ENCODE peak calls at places on chromosomes 11 and 22, in seven cellular contexts. Q is tibial nerve, E is GM23338, O is psoas muscle, L is adipocyte, Y is kidney, K is heart left ventricle. T is an unnamed sample. For H3K4me1, the result is how much of the 10 kb centered on the place peaks cover.

GRCh38 chr11:9384535-9385287 is at the start of gene IPO7:
- DNase-seq in K (peak), E (peak), Y (peak), L (peak), Q (peak), O (peak), T (peak)

GRCh38 chr11:31856248-31856647 is 45.1 kb upstream of the PAX6 start:
- DNase-seq in Q (no peak), E (no peak), O (no peak), Y (no peak), K (no peak), L (no peak), T (no peak)

GRCh38 chr11:93852242-93852641 is 1.8 kb upstream of the VSTM5 start:
- DNase-seq in Y (no peak), K (no peak), E (no peak), O (no peak), Q (no peak), L (no peak), T (no peak)

GRCh38 chr22:37681556-37682049 is 4.5 kb upstream of the NOL12 start:
- DNase-seq in E (peak), O (peak), Q (peak), L (peak), Y (peak), K (peak), T (no peak)

GRCh38 chr11:119490253-119491006 is 67.5 kb upstream of the THY1 start:
- DNase-seq in O (no peak), K (peak), E (no peak), Y (peak), Q (no peak), L (no peak), T (peak)

GRCh38 chr11:111135101-111135500 is 110.4 kb upstream of the POU2AF2 start:
- DNase-seq in Y (no peak), E (peak), L (no peak), O (no peak), K (no peak), Q (no peak), T (no peak)

GRCh38 chr11:111231836-111232235 is 13.7 kb upstream of the POU2AF2 start:
- DNase-seq in O (no peak), Q (no peak), K (no peak), E (no peak), Y (no peak), L (peak), T (no peak)

GRCh38 chr22:46421272-46421671 is 85.8 kb downstream of the TRMU start:
- DNase-seq in L (no peak), Q (no peak), E (no peak), K (no peak), Y (no peak), O (no peak), T (no peak)

GRCh38 chr11:102600666-102601065 is 24.5 kb downstream of the MMP20 start:
- DNase-seq in E (no peak), Q (no peak), O (no peak), K (no peak), L (no peak), Y (no peak), T (no peak)

GRCh38 chr11:9606799-9607510 is 33.5 kb downstream of the WEE1 start:
- DNase-seq in Q (no peak), E (peak), L (no peak), Y (no peak), O (no peak), K (no peak), T (no peak)

GRCh38 chr11:19674420-19674819 is 38.2 kb upstream of the NAV2 start:
- DNase-seq in Q (no peak), L (no peak), O (no peak), K (no peak), Y (no peak), E (peak), T (no peak)

GRCh38 chr11:64148200-64148916 is 17.6 kb downstream of the MACROD1 start:
- DNase-seq in Y (peak), L (peak), E (peak), K (peak), Q (peak), O (peak), T (peak)

GRCh38 chr11:117815262-117815803 is 9.2 kb downstream of the FXYD2 start:
- DNase-seq in K (peak), O (no peak), E (no peak), Y (peak), L (no peak), Q (peak), T (no peak)

GRCh38 chr11:36447514-36447913 is 62.6 kb downstream of the TRAF6 start:
- DNase-seq in L (peak), Q (no peak), Y (no peak), O (no peak), K (no peak), E (peak), T (no peak)

GRCh38 chr11:19259487-19260345 is 19.0 kb upstream of the E2F8 start:
- DNase-seq in K (peak), O (peak), E (peak), Y (peak), L (peak), Q (peak), T (no peak)

GRCh38 chr22:26480611-26480932 is 3.0 kb downstream of the HPS4 start:
- DNase-seq in E (no peak), O (no peak), L (no peak), Y (no peak), K (no peak), Q (no peak), T (no peak)

GRCh38 chr11:30197869-30198268 is 32.9 kb upstream of the FSHB start:
- DNase-seq in L (no peak), K (no peak), O (no peak), Q (no peak), E (no peak), Y (no peak), T (peak)

GRCh38 chr22:37802310-37803194 is 5.2 kb upstream of the GCAT start:
- DNase-seq in K (peak), L (peak), E (peak), Y (peak), O (peak), Q (peak), T (peak)

GRCh38 chr11:111765984-111766833 is at the start of gene PPP2R1B:
- DNase-seq in Q (peak), E (peak), O (peak), K (peak), L (peak), Y (peak), T (peak)

GRCh38 chr11:5269715-5270147 is at the start of gene HBE1:
- DNase-seq in K (no peak), Q (no peak), Y (no peak), E (no peak), O (no peak), L (no peak), T (no peak)

GRCh38 chr11:36012410-36012809 is 68.5 kb downstream of the LDLRAD3 start:
- DNase-seq in Q (peak), K (no peak), O (no peak), Y (no peak), L (peak), E (no peak), T (no peak)

GRCh38 chr11:110131386-110132123 is 38.4 kb downstream of the ZC3H12C start:
- DNase-seq in L (no peak), E (peak), K (no peak), O (no peak), Q (no peak), Y (no peak), T (no peak)

GRCh38 chr11:79077684-79078379 is 363.0 kb downstream of the TENM4 start:
- DNase-seq in K (no peak), L (peak), E (no peak), Q (no peak), Y (no peak), O (no peak), T (no peak)

GRCh38 chr22:19971276-19972124 is 29.9 kb upstream of the TXNRD2 start:
- DNase-seq in Y (no peak), L (no peak), E (no peak), O (no peak), Q (no peak), K (no peak), T (no peak)

GRCh38 chr11:24779791-24780190 is 282.9 kb downstream of the LUZP2 start:
- DNase-seq in E (peak), O (no peak), Y (no peak), Q (no peak), L (peak), K (no peak), T (no peak)

GRCh38 chr11:15199693-15200092 is 85.0 kb downstream of the INSC start:
- DNase-seq in O (peak), Q (no peak), K (peak), L (no peak), E (no peak), Y (peak), T (no peak)

GRCh38 chr11:60863550-60864521 is 3.5 kb upstream of the ZP1 start:
- DNase-seq in L (no peak), E (no peak), K (no peak), O (no peak), Q (no peak), Y (no peak), T (peak)

GRCh38 chr11:90668502-90668901 is 445.7 kb upstream of the CHORDC1 start:
- DNase-seq in K (no peak), O (no peak), E (no peak), Q (no peak), L (no peak), Y (no peak), T (no peak)

DNA sequence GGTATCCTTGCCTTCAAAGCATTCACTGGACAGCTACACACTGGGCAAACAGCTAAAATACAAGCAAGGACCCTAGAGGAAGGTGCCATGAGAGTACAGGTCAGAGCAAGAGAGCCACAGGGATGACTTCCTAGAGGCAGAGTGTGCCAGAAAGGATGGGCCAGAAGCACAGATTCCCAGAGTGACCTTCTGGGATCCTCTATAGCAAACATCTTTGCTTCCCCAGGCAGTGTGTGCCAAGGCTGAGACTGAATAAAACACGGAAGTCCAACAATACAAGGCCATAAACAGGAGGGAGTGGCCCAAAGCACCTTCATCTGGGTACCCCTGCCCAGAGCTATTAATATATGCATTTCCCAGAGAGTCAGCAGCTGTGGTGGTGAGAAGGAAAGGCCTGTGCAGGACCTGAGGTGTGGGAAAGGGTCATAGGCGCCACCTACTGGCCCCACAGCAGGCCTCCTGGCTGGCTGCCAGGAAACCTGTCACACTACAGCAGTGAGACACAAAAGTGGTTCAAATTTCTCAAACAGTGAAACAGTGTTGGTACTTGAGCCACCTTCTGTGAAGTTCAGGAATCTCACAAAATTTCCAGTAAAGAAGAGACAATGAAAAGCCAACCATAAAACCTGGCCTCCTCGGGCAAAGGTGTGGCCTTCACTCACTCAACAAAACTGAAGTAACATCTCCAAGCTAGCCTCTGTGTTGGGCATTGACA is 20.3 kb downstream of the CLPB start:
- DNase-seq in E (peak), O (peak), L (peak), Q (peak), K (peak), Y (peak), T (no peak)
- H3K4me1 ChIP-seq in E (under half), O (under half), L (under half), Q (under half), K (under half), Y (under half), T (under half)

GRCh38 chr11:96306933-96307747 is 35.9 kb downstream of the MAML2 start:
- DNase-seq in K (peak), Y (peak), O (peak), Q (peak), E (peak), L (peak), T (peak)

GRCh38 chr11:96309643-96310017 is 33.4 kb downstream of the MAML2 start:
- DNase-seq in E (no peak), Q (no peak), Y (no peak), L (no peak), O (no peak), K (no peak), T (no peak)

GRCh38 chr11:96306600-96306932 is 36.4 kb downstream of the MAML2 start:
- DNase-seq in L (no peak), O (no peak), Q (no peak), K (no peak), Y (no peak), E (no peak), T (no peak)

GRCh38 chr11:96309001-96309642 is 33.9 kb downstream of the MAML2 start:
- DNase-seq in Q (no peak), O (no peak), Y (no peak), E (no peak), K (no peak), L (peak), T (no peak)

DNA sequence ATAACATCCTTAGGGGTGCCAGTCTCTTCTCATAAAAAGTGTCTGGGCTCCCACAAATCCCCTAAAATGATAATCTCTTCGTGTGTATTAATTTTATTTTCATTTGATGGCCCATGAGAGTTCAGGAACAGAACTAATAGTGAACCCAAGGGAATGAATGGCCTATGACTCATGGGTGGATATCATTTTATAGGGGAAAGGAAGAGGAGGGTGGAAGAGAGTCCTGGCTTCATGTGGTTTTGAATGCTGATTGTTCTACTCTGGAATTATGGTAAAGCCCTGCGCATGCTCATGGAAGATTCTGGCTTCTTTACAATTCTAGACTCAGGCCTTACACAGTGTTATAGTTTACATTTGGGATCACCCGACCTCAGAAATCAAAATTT is 35.3 kb downstream of the MAML2 start:
- DNase-seq in Y (no peak), O (no peak), E (no peak), L (peak), K (no peak), Q (no peak), T (no peak)
- H3K4me1 ChIP-seq in Y (under half), O (under half), E (under half), L (half or more), K (half or more), Q (half or more), T (half or more)

DNA sequence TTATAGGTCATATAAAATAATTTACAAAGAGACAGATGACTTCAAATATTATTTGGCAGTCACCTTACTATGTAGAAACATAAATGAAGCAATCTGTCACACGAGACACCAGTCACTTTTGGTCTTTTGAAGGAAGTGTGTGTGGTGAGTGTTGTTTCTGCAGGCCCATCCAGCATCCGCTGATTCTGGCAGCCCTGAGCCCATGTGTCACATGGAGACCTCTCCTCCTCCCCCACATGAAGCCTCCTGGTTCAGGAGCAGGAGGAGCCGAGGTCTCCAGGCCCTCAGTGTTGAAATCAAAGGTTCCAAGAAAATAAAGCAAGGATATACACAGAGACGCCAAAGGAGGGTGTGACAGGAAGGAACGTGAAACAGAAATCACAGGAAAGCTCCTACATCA is 60.1 kb downstream of the ARFGAP3 start:
- DNase-seq in O (peak), Y (no peak), K (no peak), E (no peak), Q (no peak), L (no peak), T (no peak)
- H3K4me1 ChIP-seq in O (under half), Y (under half), K (under half), E (under half), Q (under half), L (under half), T (under half)

GRCh38 chr22:49950396-49950994 is 10.1 kb upstream of the PIM3 start:
- DNase-seq in E (no peak), O (no peak), Q (no peak), L (no peak), Y (no peak), K (no peak), T (no peak)
- H3K4me1 ChIP-seq in E (under half), O (under half), Q (under half), L (under half), Y (half or more), K (under half), T (under half)

GRCh38 chr11:113449743-113450142 is 25.5 kb downstream of the DRD2 start:
- DNase-seq in Y (no peak), K (no peak), O (no peak), Q (no peak), L (no peak), E (no peak), T (no peak)

GRCh38 chr11:113446112-113446511 is 29.1 kb downstream of the DRD2 start:
- DNase-seq in K (no peak), O (no peak), Y (no peak), L (no peak), E (no peak), Q (no peak), T (no peak)

GRCh38 chr11:113447621-113448310 is 27.4 kb downstream of the DRD2 start:
- DNase-seq in E (no peak), O (no peak), L (no peak), Q (no peak), K (no peak), Y (no peak), T (no peak)

GRCh38 chr11:113446938-113447337 is 28.3 kb downstream of the DRD2 start:
- DNase-seq in K (no peak), L (no peak), Y (no peak), Q (no peak), O (no peak), E (no peak), T (peak)

GRCh38 chr11:113448311-113448666 is 26.9 kb downstream of the DRD2 start:
- DNase-seq in L (no peak), E (no peak), K (no peak), Y (no peak), Q (no peak), O (no peak), T (no peak)
- H3K4me1 ChIP-seq in L (under half), E (under half), K (under half), Y (under half), Q (under half), O (under half), T (under half)

GRCh38 chr11:11865449-11865848 is 23.7 kb downstream of the USP47 start:
- DNase-seq in O (no peak), K (no peak), Q (no peak), L (no peak), E (no peak), Y (no peak), T (no peak)

GRCh38 chr11:11864803-11865202 is 23.0 kb downstream of the USP47 start:
- DNase-seq in E (no peak), O (no peak), K (no peak), Q (no peak), L (no peak), Y (no peak), T (no peak)

GRCh38 chr11:11867720-11868119 is 25.9 kb downstream of the USP47 start:
- DNase-seq in K (no peak), Q (no peak), Y (no peak), O (no peak), L (no peak), E (peak), T (no peak)

GRCh38 chr11:11864332-11864731 is 22.6 kb downstream of the USP47 start:
- DNase-seq in O (no peak), L (no peak), K (no peak), E (no peak), Q (no peak), Y (no peak), T (no peak)

DNA sequence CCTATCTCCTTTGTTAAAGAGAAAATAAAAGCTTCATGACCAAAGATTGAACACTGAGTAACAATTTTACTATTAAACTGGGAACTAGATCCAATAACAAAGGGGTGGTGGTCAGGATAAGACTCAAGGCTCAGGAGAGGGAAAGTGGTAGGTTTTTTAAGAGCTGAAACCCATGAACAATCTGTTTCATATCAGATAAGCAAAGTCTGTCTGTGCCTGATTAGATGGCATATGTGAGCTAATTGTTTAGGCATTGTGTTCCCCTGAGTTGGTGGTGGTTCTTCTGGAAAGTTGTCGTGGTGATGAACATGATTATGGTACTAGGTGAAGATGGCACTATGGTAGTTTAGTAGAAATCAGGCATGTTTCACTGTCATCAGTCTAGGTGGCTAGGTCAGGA is 24.4 kb downstream of the USP47 start:
- DNase-seq in Y (no peak), Q (no peak), O (no peak), K (no peak), L (no peak), E (no peak), T (no peak)
- H3K4me1 ChIP-seq in Y (under half), Q (under half), O (half or more), K (under half), L (under half), E (under half), T (under half)

DNA sequence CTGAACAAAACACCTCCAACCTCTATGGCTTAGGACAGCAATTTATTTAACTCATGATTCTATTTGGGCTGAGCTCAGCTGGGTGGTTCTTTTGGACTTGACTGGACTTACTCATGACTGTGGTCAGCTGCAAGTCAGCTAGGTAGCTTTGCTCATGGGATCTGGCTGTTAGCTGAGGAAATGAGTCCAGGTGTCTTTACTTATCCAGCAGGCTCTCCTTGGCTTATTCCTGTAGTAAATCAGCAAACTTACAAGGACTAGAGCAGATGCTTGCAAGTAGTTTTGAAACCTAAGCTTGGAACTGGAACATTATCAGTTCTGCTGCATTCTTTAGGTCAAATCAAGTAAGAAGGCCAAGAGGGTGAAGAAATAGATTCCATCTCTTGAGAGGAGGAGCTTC is 8.0 kb upstream of the HIKESHI start:
- DNase-seq in L (no peak), Y (no peak), K (no peak), O (no peak), E (no peak), Q (no peak), T (no peak)
- H3K4me1 ChIP-seq in L (under half), Y (under half), K (under half), O (under half), E (under half), Q (under half), T (under half)

T was measured in RWPE2.